ENCODE peak calls at places on chromosomes 7 and 10, in eight cellular contexts. M is tibial artery, I is coronary artery, G is astrocyte of the cerebellum, S is heart right ventricle, R is HL-60, T is right cardiac atrium, Y is neural progenitor cell. Z is an unnamed sample.

GRCh38 chr7:13949450-13949849 is 40.0 kb downstream of the ETV1 start:
- DNase-seq in S (no peak), T (no peak), M (no peak), I (no peak), R (no peak), G (no peak), Y (no peak), Z (no peak)

GRCh38 chr7:26423436-26423835 is 131.8 kb downstream of the SNX10 start:
- DNase-seq in S (no peak), T (no peak), I (no peak), G (no peak), R (no peak), M (no peak), Y (no peak), Z (no peak)

GRCh38 chr10:35451103-35452016 is 115.1 kb downstream of the CCNY start:
- DNase-seq in Y (no peak), I (no peak), S (peak; percentile 46), G (no peak), T (peak; percentile 58), R (peak; percentile 59), M (no peak), Z (no peak)

GRCh38 chr10:2761971-2762370 is 305.4 kb upstream of the PFKP start:
- DNase-seq in R (no peak), T (no peak), I (no peak), G (no peak), Y (no peak), S (no peak), M (no peak), Z (no peak)

GRCh38 chr7:3234851-3235250 is 66.2 kb upstream of the SDK1 start:
- DNase-seq in R (no peak), S (no peak), I (no peak), M (no peak), Y (no peak), T (no peak), G (no peak), Z (no peak)

GRCh38 chr10:62046522-62047239 is 145.2 kb downstream of the ARID5B start:
- DNase-seq in Y (no peak), I (no peak), G (no peak), S (no peak), R (no peak), T (peak; percentile 61), M (no peak), Z (no peak)

GRCh38 chr7:40848541-40849221 is 713.9 kb downstream of the SUGCT start:
- DNase-seq in M (no peak), T (no peak), R (no peak), I (no peak), G (no peak), S (no peak), Y (no peak), Z (no peak)

GRCh38 chr7:27251136-27251512 is 8.5 kb downstream of the EVX1 start:
- DNase-seq in S (no peak), Y (peak; percentile 15), G (no peak), R (no peak), M (no peak), I (no peak), T (no peak), Z (no peak)

GRCh38 chr7:155206286-155207020 is 91.2 kb upstream of the INSIG1 start:
- DNase-seq in M (peak; percentile 79), I (no peak), R (peak; percentile 84), T (peak; percentile 83), G (peak; percentile 43), Y (no peak), S (peak; percentile 58), Z (peak; percentile 92)

GRCh38 chr7:104482362-104483042 is 154.1 kb downstream of the LHFPL3 start:
- DNase-seq in I (no peak), G (no peak), R (no peak), Y (no peak), S (no peak), T (no peak), M (no peak), Z (no peak)

GRCh38 chr7:29754874-29755490 is 51.3 kb upstream of the WIPF3 start:
- DNase-seq in S (no peak), T (no peak), I (no peak), Y (no peak), R (no peak), M (no peak), G (no peak), Z (no peak)

GRCh38 chr7:90520484-90520883 is 51.0 kb downstream of the PTTG1IP2 start:
- DNase-seq in G (no peak), R (no peak), Y (peak; percentile 34), S (no peak), I (no peak), T (no peak), M (no peak), Z (no peak)

GRCh38 chr10:57972783-57973182 is 294.9 kb downstream of the IPMK start:
- DNase-seq in T (peak; percentile 28), M (no peak), R (no peak), I (no peak), Y (no peak), S (no peak), G (no peak), Z (no peak)

GRCh38 chr7:94923412-94923811 is 16.0 kb downstream of the PPP1R9A start:
- DNase-seq in G (no peak), R (no peak), M (no peak), I (no peak), Y (no peak), S (no peak), T (no peak), Z (no peak)

GRCh38 chr7:50591480-50592438 is 26.6 kb upstream of the DDC start:
- DNase-seq in M (no peak), R (no peak), T (peak; percentile 28), S (no peak), I (no peak), Y (peak; percentile 53), G (no peak), Z (no peak)

DNA sequence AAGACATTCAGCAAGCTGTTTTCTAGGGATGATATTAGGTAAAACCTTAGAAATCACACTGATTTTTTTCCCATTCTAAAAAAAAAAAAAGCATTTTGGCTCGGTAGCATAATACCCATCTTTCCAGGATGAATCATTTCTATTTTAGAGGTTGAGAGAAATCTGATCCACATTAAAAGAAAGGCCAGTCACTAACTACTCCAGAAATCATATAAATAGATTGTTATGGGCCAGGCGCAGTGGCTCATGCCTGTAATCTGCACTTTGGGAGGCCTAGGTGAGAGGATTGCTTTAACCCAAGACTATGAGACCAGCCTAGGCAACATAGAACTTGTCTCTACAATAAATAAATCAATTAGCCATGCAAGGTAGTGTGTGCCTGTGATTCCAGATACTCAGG is 164.3 kb downstream of the BAMBI start:
- DNase-seq in S (no peak), R (no peak), G (peak; percentile 19), M (no peak), T (peak; percentile 50), I (no peak), Y (no peak), Z (peak; percentile 28)
- H3K4me3 ChIP-seq in S (no peak overlapping the region), R (no peak overlapping the region), G (no peak overlapping the region), M (no peak overlapping the region), T (no peak overlapping the region), I (no peak overlapping the region), Y (no peak overlapping the region), Z (no peak overlapping the region)

DNA sequence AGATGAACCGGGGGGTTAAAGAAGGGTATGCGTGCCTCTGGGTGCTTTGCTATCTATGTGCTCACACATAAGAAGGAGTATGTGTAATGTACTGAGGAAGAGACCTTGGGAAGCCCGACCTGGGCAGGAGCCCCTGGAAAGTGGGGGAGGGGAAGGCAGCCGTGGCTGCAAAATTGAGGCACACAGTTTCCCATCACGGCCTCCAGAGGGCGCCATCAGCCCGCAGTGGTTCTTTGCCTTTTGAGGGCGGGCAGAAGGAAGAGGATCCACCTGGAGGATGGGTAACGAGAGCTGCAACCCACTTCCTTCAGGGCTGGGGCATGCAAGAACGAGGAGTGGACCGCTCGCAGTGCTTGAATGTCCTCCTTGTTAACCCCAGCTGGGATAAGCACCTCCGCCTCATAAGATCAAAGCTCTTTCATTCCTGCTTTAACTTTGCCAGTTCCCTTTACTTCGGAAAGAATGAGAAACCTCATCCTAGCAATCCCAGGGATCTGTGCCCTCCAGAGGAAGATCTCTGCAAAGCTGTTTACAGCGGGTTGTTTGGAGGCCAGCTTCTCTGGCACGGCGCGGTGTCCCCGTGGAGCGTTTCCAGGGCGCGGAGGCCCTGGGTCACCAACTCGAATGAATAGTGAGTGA is 77.9 kb downstream of the PCGF5 start:
- DNase-seq in I (no peak), T (peak; percentile 86), S (peak; percentile 74), G (peak; percentile 68), M (peak; percentile 86), R (peak; percentile 57), Y (peak; percentile 88), Z (no peak)
- H3K4me3 ChIP-seq in I (peak overlapping the region; percentile 62), T (peak overlapping the region; percentile 36), S (peak overlapping the region; percentile 22), G (peak overlapping the region; percentile 36), M (peak overlapping the region; percentile 40), R (no peak overlapping the region), Y (peak overlapping the region; percentile 34), Z (peak overlapping the region; percentile 43)

DNA sequence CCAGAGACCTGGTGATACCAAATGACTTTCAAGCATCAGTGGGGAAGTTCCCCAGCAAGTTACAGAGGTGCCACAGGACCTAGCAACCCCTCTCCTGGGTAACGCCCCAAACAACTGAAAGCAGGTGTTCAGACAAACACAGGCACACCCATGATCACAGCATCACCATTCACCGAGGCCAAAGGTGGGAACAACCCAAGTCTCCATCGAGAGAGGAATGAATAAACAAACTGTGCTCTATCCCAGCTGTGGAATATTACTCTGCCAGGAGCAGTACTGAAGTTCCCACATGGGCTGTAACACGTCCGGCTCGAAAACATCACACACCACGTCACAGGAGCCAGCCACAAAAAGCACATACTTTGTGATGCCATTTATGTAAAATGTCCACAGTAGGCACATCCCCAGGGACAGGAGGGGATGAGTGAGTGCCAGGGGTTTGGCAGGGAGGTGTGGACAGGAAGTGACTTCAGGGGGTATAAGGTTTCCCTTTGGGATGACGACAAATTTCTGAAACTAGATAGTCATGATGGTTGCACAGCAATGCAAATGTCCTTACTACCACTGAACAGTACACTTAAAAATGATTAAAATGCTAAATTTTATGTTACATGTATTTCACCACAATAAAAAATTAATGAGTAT is 222.8 kb downstream of the TNS3 start:
- DNase-seq in S (no peak), G (no peak), I (no peak), Y (no peak), R (no peak), T (no peak), M (no peak), Z (no peak)
- H3K4me3 ChIP-seq in S (no peak overlapping the region), G (no peak overlapping the region), I (no peak overlapping the region), Y (no peak overlapping the region), R (no peak overlapping the region), T (no peak overlapping the region), M (no peak overlapping the region), Z (no peak overlapping the region)

GRCh38 chr10:114766470-114766869 is 55.1 kb upstream of the FHIP2A start:
- DNase-seq in S (no peak), R (no peak), T (no peak), G (no peak), Y (no peak), M (no peak), I (no peak), Z (no peak)

GRCh38 chr10:114767101-114767588 is 54.4 kb upstream of the FHIP2A start:
- DNase-seq in M (no peak), G (no peak), S (no peak), I (no peak), R (no peak), Y (no peak), T (no peak), Z (no peak)

GRCh38 chr10:114770009-114770408 is 51.6 kb upstream of the FHIP2A start:
- DNase-seq in Y (no peak), T (no peak), R (no peak), G (no peak), S (no peak), M (no peak), I (no peak), Z (no peak)

GRCh38 chr10:114768394-114768786 is 53.2 kb upstream of the FHIP2A start:
- DNase-seq in T (peak; percentile 33), I (no peak), S (no peak), G (no peak), R (no peak), Y (no peak), M (no peak), Z (no peak)

GRCh38 chr10:114767589-114768393 is 53.8 kb upstream of the FHIP2A start:
- DNase-seq in M (no peak), I (no peak), Y (peak; percentile 46), R (no peak), T (peak; percentile 69), S (peak; percentile 48), G (no peak), Z (no peak)
- H3K4me3 ChIP-seq in M (peak overlapping the region; percentile 53), I (peak overlapping the region; percentile 99), Y (peak overlapping the region; percentile 58), R (no peak overlapping the region), T (peak overlapping the region; percentile 87), S (peak overlapping the region; percentile 92), G (peak overlapping the region; percentile 55), Z (peak overlapping the region; percentile 46)